ENCODE peak calls at places on chromosomes 11 and 22, in five cellular contexts. E is T-helper 1 cell, K is GM13977, F is AG04450, G is iris pigment epithelial cell. R is an unnamed sample.

GRCh38 chr11:12418019-12418611 is 40.7 kb downstream of the PARVA start:
- DNase-seq in G (no peak), K (no peak), F (no peak), E (no peak), R (no peak)

GRCh38 chr11:75673977-75674582 is 5.2 kb upstream of the MAP6 start:
- DNase-seq in F (no peak), E (no peak), K (no peak), G (peak; percentile 81), R (no peak)

GRCh38 chr11:11813288-11813962 is 28.3 kb upstream of the USP47 start:
- DNase-seq in G (peak; percentile 99), K (no peak), E (no peak), F (peak; percentile 81), R (no peak)

GRCh38 chr22:30866811-30867271 is 101.7 kb downstream of the MORC2 start:
- DNase-seq in F (no peak), K (no peak), E (no peak), G (no peak), R (no peak)

GRCh38 chr11:18775492-18776292 is 15.9 kb downstream of the PTPN5 start:
- DNase-seq in E (no peak), F (no peak), K (peak; percentile 71), G (peak; percentile 54), R (peak; percentile 31)

GRCh38 chr22:30250713-30251267 is 4.2 kb upstream of the LIF start:
- DNase-seq in G (peak; percentile 77), F (no peak), E (no peak), K (no peak), R (no peak)

GRCh38 chr11:75663808-75664207 is 5.0 kb downstream of the MAP6 start:
- DNase-seq in G (no peak), K (no peak), E (no peak), F (no peak), R (no peak)

GRCh38 chr11:109267293-109268095 is 154.5 kb upstream of the C11orf87 start:
- DNase-seq in E (no peak), F (no peak), G (peak; percentile 3), K (no peak), R (no peak)

GRCh38 chr22:17888855-17889254 is 114.6 kb upstream of the BID start:
- DNase-seq in F (no peak), G (peak; percentile 45), K (no peak), E (no peak), R (no peak)

GRCh38 chr11:80638296-80638695 is 1197.5 kb upstream of the TENM4 start:
- DNase-seq in K (no peak), F (no peak), E (no peak), G (no peak), R (no peak)

GRCh38 chr22:36946436-36947158 is 33.2 kb downstream of the CSF2RB start:
- DNase-seq in K (no peak), E (no peak), F (no peak), G (no peak), R (no peak)

GRCh38 chr22:44683881-44684280 is 18.1 kb upstream of the PRR5 start:
- DNase-seq in K (no peak), E (no peak), G (no peak), F (no peak), R (no peak)

GRCh38 chr11:130428271-130428670 is at the start of gene ADAMTS8:
- DNase-seq in E (no peak), G (no peak), K (no peak), F (no peak), R (no peak)

GRCh38 chr11:34302046-34302921 is 55.5 kb downstream of the ABTB2 start:
- DNase-seq in G (peak; percentile 97), E (no peak), F (peak; percentile 85), K (peak; percentile 57), R (no peak)

GRCh38 chr11:68090287-68090686 is 30.9 kb downstream of the CHKA start:
- DNase-seq in E (no peak), G (no peak), K (no peak), F (no peak), R (no peak)

GRCh38 chr11:34139346-34139745 is 33.9 kb downstream of the NAT10 start:
- DNase-seq in K (no peak), E (no peak), G (no peak), F (no peak), R (no peak)

GRCh38 chr11:83456075-83456474 is 169.9 kb upstream of the CCDC90B start:
- DNase-seq in E (no peak), K (no peak), F (no peak), G (no peak), R (no peak)

GRCh38 chr11:126915430-126915829 is 85.1 kb downstream of the KIRREL3 start:
- DNase-seq in E (no peak), F (no peak), G (no peak), K (no peak), R (no peak)

GRCh38 chr11:100640071-100640470 is 47.0 kb upstream of the ARHGAP42 start:
- DNase-seq in E (no peak), F (no peak), K (no peak), G (no peak), R (no peak)

GRCh38 chr11:79342236-79342635 is 98.6 kb downstream of the TENM4 start:
- DNase-seq in G (no peak), K (no peak), F (no peak), E (no peak), R (no peak)

GRCh38 chr11:11584446-11584810 is 37.4 kb downstream of the GALNT18 start:
- DNase-seq in K (no peak), E (no peak), F (peak; percentile 87), G (peak; percentile 85), R (no peak)

GRCh38 chr22:17098379-17098819 is 13.6 kb downstream of the IL17RA start:
- DNase-seq in E (no peak), K (no peak), F (no peak), G (peak; percentile 40), R (no peak)

GRCh38 chr22:38716271-38716670 is 10.5 kb downstream of the GTPBP1 start:
- DNase-seq in F (no peak), K (no peak), E (no peak), G (no peak), R (no peak)

GRCh38 chr11:125289419-125290088 is 125.0 kb downstream of the PKNOX2 start:
- DNase-seq in K (no peak), E (no peak), G (no peak), F (no peak), R (no peak)

GRCh38 chr11:131977854-131978253 is 607.4 kb downstream of the NTM start:
- DNase-seq in F (peak; percentile 43), G (peak; percentile 81), E (no peak), K (no peak), R (no peak)

GRCh38 chr11:126607374-126607773 is 251.9 kb downstream of the ST3GAL4 start:
- DNase-seq in K (peak; percentile 51), F (peak; percentile 42), E (no peak), G (peak; percentile 34), R (no peak)

GRCh38 chr11:100823360-100823759 is 136.3 kb downstream of the ARHGAP42 start:
- DNase-seq in F (no peak), K (no peak), G (peak; percentile 74), E (no peak), R (no peak)

GRCh38 chr22:36897611-36898010 is 15.8 kb upstream of the CSF2RB start:
- DNase-seq in G (no peak), F (no peak), K (no peak), E (no peak), R (no peak)

GRCh38 chr22:45918455-45919370 is 58.2 kb downstream of the WNT7B start:
- DNase-seq in E (no peak), G (no peak), K (no peak), F (no peak), R (no peak)

GRCh38 chr22:40022536-40023225 is 27.9 kb downstream of the FAM83F start:
- DNase-seq in G (no peak), K (no peak), E (no peak), F (no peak), R (no peak)

GRCh38 chr11:120597250-120597649 is 85.7 kb downstream of the GRIK4 start:
- DNase-seq in G (no peak), F (no peak), K (no peak), E (no peak), R (no peak)

GRCh38 chr22:50112151-50113118 is 22.6 kb downstream of the MOV10L1 start:
- DNase-seq in E (no peak), K (no peak), G (peak; percentile 94), F (peak; percentile 21), R (no peak)

GRCh38 chr22:44393066-44393465 is 80.3 kb upstream of the SHISAL1 start:
- DNase-seq in F (no peak), K (no peak), G (no peak), E (no peak), R (no peak)